ENCODE peak calls at places on chromosomes 1 and 21, in five cellular contexts. M, I, N, S and E are unnamed samples.

GRCh38 chr1:24707659-24708058 is 37.6 kb upstream of the CLIC4 start:
- DNase-seq in M (peak), I (no peak), N (no peak), S (no peak), E (no peak)

GRCh38 chr1:101293461-101294045 is 56.7 kb downstream of the S1PR1 start:
- DNase-seq in M (no peak), I (no peak), N (no peak), S (no peak), E (no peak)

GRCh38 chr1:165376041-165376810 is 19.7 kb upstream of the LMX1A start:
- DNase-seq in M (peak), I (peak), N (peak), S (peak), E (no peak)

GRCh38 chr1:85283475-85284199 is 7.2 kb upstream of the BCL10 start:
- DNase-seq in M (no peak), I (no peak), N (no peak), S (no peak), E (no peak)

GRCh38 chr21:27704567-27705166 is 737.8 kb upstream of the ADAMTS5 start:
- DNase-seq in M (no peak), I (no peak), N (no peak), S (no peak), E (no peak)

GRCh38 chr1:241485554-241485992 is 34.0 kb downstream of the FH start:
- DNase-seq in M (peak), I (peak), N (no peak), S (peak), E (no peak)

GRCh38 chr21:36732761-36733160 is 33.8 kb downstream of the SIM2 start:
- DNase-seq in M (no peak), I (no peak), N (no peak), S (no peak), E (no peak)

GRCh38 chr1:11746092-11746491 is 10.2 kb downstream of the AGTRAP start:
- DNase-seq in M (peak), I (no peak), N (no peak), S (peak), E (no peak)

GRCh38 chr1:109112652-109113285 is 1.1 kb upstream of the ELAPOR1 start:
- DNase-seq in M (peak), I (peak), N (peak), S (peak), E (peak)

GRCh38 chr1:155006601-155007101 is 4.0 kb downstream of the ZBTB7B start:
- DNase-seq in M (peak), I (peak), N (no peak), S (no peak), E (no peak)

GRCh38 chr21:42093991-42094417 is 22.9 kb downstream of the UMODL1 start:
- DNase-seq in M (peak), I (peak), N (peak), S (peak), E (no peak)

GRCh38 chr1:51494138-51494830 is 24.8 kb downstream of the EPS15 start:
- DNase-seq in M (no peak), I (no peak), N (no peak), S (no peak), E (no peak)

GRCh38 chr1:165637427-165637826 is 6.4 kb downstream of the MGST3 start:
- DNase-seq in M (peak), I (peak), N (no peak), S (peak), E (no peak)

GRCh38 chr1:155093938-155094621 is 15.4 kb downstream of the EFNA3 start:
- DNase-seq in M (peak), I (peak), N (no peak), S (peak), E (no peak)

GRCh38 chr1:22619252-22619651 is 17.2 kb upstream of the C1QA start:
- DNase-seq in M (no peak), I (no peak), N (no peak), S (no peak), E (no peak)

GRCh38 chr1:238596703-238597102 is 706.0 kb upstream of the ZP4 start:
- DNase-seq in M (no peak), I (no peak), N (no peak), S (no peak), E (no peak)

GRCh38 chr1:88286716-88287115 is 397.4 kb upstream of the PKN2 start:
- DNase-seq in M (no peak), I (no peak), N (no peak), S (no peak), E (no peak)

GRCh38 chr1:15219280-15220023 is 27.6 kb upstream of the FHAD1 start:
- DNase-seq in M (no peak), I (no peak), N (no peak), S (no peak), E (no peak)

GRCh38 chr1:234613128-234613875 is 3.3 kb upstream of the IRF2BP2 start:
- DNase-seq in M (peak), I (peak), N (no peak), S (no peak), E (no peak)

GRCh38 chr1:57966751-57967406 is 543.0 kb upstream of the DAB1 start:
- DNase-seq in M (peak), I (no peak), N (no peak), S (no peak), E (no peak)

GRCh38 chr21:43360441-43361126 is 66.3 kb downstream of the SIK1 start:
- DNase-seq in M (no peak), I (no peak), N (no peak), S (no peak), E (no peak)

GRCh38 chr1:17196496-17197180 is 8.3 kb upstream of the PADI1 start:
- DNase-seq in M (no peak), I (no peak), N (no peak), S (no peak), E (no peak)

GRCh38 chr1:165324050-165324449 is 32.5 kb downstream of the LMX1A start:
- DNase-seq in M (no peak), I (no peak), N (no peak), S (no peak), E (no peak)

GRCh38 chr1:86823821-86824500 is 90.0 kb downstream of the SELENOF start:
- DNase-seq in M (no peak), I (no peak), N (no peak), S (no peak), E (no peak)

GRCh38 chr1:68426594-68426993 is 23.2 kb downstream of the RPE65 start:
- DNase-seq in M (no peak), I (no peak), N (no peak), S (no peak), E (no peak)

GRCh38 chr1:93817819-93818569 is 61.0 kb downstream of the DNTTIP2 start:
- DNase-seq in M (no peak), I (no peak), N (peak), S (no peak), E (no peak)

DNA sequence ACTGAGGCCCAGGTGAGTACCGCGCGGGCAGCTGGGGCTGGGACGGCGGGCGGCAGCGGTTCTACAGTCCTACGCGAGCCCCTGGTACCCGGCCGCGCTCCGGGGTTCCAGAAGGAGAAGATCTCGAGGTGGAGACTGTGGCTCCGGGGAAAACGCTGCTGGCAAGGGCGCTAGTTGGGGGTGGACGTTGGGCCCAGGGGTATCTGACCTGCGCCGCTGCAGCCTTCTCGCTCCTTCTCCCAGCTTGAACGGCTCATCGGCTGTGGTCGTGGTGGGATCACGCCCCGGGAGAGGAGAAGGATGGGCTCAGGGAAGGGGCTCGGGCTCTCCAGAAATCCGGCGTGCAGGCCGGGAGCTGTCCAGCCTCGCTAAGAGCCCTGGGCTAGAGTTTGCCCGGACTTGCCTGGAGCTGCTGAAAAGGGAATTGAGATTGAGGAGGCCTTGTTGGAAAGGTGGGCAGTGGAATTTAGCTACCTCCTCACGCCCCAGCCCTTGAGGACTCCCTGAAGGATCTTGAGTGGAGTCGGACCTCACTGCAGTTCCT is 1.1 kb upstream of the POU3F1 start:
- DNase-seq in M (peak), I (peak), N (no peak), S (no peak), E (no peak)
- TF ChIP-seq EZH2 in M (no peak), I (no peak), N (no peak), S (peak), E (no peak)

GRCh38 chr1:46466477-46467182 is 23.0 kb upstream of the DMBX1 start:
- DNase-seq in M (peak), I (no peak), N (no peak), S (no peak), E (no peak)
- TF ChIP-seq EZH2 in M (no peak), I (no peak), N (peak), S (peak), E (peak)

GRCh38 chr1:236140705-236141446 is 1.5 kb upstream of the GPR137B start:
- DNase-seq in M (no peak), I (no peak), N (no peak), S (no peak), E (no peak)
- TF ChIP-seq EZH2 in M (no peak), I (peak), N (no peak), S (no peak), E (no peak)

DNA sequence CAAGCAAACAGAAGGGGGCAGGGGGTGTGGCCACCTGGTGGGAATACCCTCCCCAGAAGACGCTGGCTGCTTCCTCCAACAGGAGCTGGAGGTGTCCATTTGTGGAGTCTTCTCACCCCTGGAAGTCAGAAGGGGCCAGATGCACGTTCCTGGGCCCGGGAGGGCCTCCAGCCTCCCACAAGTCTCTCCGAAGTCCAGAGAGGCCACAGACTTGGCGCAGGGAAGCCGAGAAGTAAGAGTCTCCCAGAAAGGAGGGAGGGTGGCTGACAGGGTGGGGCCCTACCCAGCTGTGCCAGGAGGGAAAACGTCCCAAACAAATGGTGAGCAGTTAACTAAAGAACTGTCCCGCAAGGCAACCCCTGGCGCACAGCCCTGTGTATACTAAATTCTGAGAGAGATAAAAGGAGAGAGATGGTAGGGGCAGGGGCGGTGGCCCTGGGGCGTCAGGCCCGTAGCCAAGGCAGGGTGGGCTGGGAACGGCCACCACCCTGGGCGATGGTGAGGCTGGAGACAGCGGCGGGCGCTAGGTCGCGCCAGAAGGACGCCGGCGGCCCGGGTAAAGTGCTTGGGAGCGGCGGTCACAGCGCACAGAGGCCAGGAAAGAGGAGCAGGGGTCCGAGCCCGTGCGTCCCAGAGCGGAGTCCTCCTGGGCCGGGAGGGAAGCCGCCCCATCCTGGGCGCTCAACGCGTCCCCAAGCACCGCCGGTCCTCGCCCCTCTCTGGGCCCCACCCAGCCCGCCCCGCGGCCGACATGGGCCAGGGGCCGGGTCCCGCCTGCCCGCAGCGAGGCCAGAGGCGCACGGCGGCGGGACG is 1.2 kb downstream of the CHD5 start:
- DNase-seq in M (peak), I (no peak), N (no peak), S (no peak), E (no peak)
- TF ChIP-seq EZH2 in M (peak), I (peak), N (no peak), S (peak), E (no peak)

GRCh38 chr1:236893626-236894545 is 98.8 kb downstream of the MTR start:
- DNase-seq in M (peak), I (peak), N (no peak), S (no peak), E (no peak)
- TF ChIP-seq EZH2 in M (no peak), I (no peak), N (no peak), S (no peak), E (no peak)

GRCh38 chr1:233114159-233114558 is 163.7 kb downstream of the NTPCR start:
- DNase-seq in M (peak), I (peak), N (no peak), S (peak), E (no peak)
- TF ChIP-seq EZH2 in M (no peak), I (no peak), N (no peak), S (no peak), E (no peak)

GRCh38 chr1:941588-942383 is 17.3 kb downstream of the NOC2L start:
- DNase-seq in M (peak), I (peak), N (no peak), S (peak), E (no peak)
- TF ChIP-seq EZH2 in M (no peak), I (no peak), N (no peak), S (peak), E (no peak)